ENCODE peak calls at places on chromosome 14, in six cellular contexts. D, Q, P, W, G and L are unnamed samples.

GRCh38 chr14:36661506-36662257 is at the start of gene PAX9:
- DNase-seq in D (peak; percentile 89), G (peak; percentile 36), W (no peak), Q (peak; percentile 92), P (no peak), L (peak; percentile 87)

GRCh38 chr14:57189070-57189469 is 79.6 kb downstream of the EXOC5 start:
- DNase-seq in Q (no peak), P (no peak), G (peak; percentile 35), D (peak; percentile 50), W (no peak), L (no peak)

GRCh38 chr14:94532462-94532861 is 23.2 kb upstream of the SERPINA12 start:
- DNase-seq in P (no peak), D (no peak), G (peak; percentile 28), W (no peak), Q (no peak), L (no peak)

GRCh38 chr14:65198346-65198745 is 96.0 kb upstream of the MAX start:
- DNase-seq in P (no peak), D (no peak), W (no peak), G (no peak), Q (no peak), L (no peak)

GRCh38 chr14:61889914-61890351 is 127.7 kb downstream of the SNAPC1 start:
- DNase-seq in Q (no peak), W (peak; percentile 24), D (no peak), P (no peak), G (peak; percentile 0), L (no peak)

GRCh38 chr14:26008290-26008689 is 589.5 kb downstream of the NOVA1 start:
- DNase-seq in G (peak; percentile 24), D (peak; percentile 41), P (no peak), W (no peak), Q (no peak), L (no peak)

GRCh38 chr14:73833530-73834257 is 17.9 kb upstream of the PTGR2 start:
- DNase-seq in W (no peak), P (no peak), G (peak; percentile 27), Q (no peak), D (no peak), L (no peak)

GRCh38 chr14:44625098-44625497 is 118.0 kb upstream of the FSCB start:
- DNase-seq in W (no peak), Q (no peak), D (no peak), P (no peak), G (no peak), L (no peak)

GRCh38 chr14:66281036-66281776 is 205.0 kb upstream of the CCDC196 start:
- DNase-seq in G (no peak), W (no peak), D (no peak), Q (no peak), P (no peak), L (no peak)

GRCh38 chr14:76752744-76753143 is 8.5 kb upstream of the VASH1 start:
- DNase-seq in W (no peak), P (no peak), G (no peak), D (no peak), Q (no peak), L (no peak)